ENCODE peak calls at places on chromosomes 16 and 17, in six cellular contexts. S, C, W, M, T and E are unnamed samples.
A peak's percentile ranks its signal among the peaks of the same experiment; 100 is the strongest.

GRCh38 chr16:85329059-85329812 is 217.0 kb upstream of the CIBAR2 start:
- DNase-seq in T (peak; percentile 28), S (no peak), W (no peak), M (no peak), C (peak; percentile 80), E (no peak)

GRCh38 chr16:50499254-50499653 is 48.9 kb upstream of the NKD1 start:
- DNase-seq in T (no peak), S (no peak), M (no peak), C (no peak), W (no peak), E (no peak)

GRCh38 chr16:84650062-84650991 is 2.0 kb downstream of the KLHL36 start:
- DNase-seq in W (peak; percentile 38), S (no peak), T (no peak), C (no peak), M (no peak), E (no peak)

GRCh38 chr16:50154369-50154947 is 1.4 kb downstream of the TENT4B start:
- DNase-seq in T (no peak), S (no peak), C (peak; percentile 25), W (peak; percentile 16), M (no peak), E (no peak)

GRCh38 chr17:73357981-73358380 is 46.2 kb upstream of the CDC42EP4 start:
- DNase-seq in T (no peak), W (no peak), C (no peak), M (no peak), S (no peak), E (no peak)

GRCh38 chr16:46721885-46722284 is 26.3 kb downstream of the MYLK3 start:
- DNase-seq in S (no peak), M (no peak), W (no peak), C (no peak), T (no peak), E (no peak)

GRCh38 chr17:55688057-55688456 is 34.6 kb downstream of the TMEM100 start:
- DNase-seq in C (no peak), T (no peak), W (no peak), S (no peak), M (no peak), E (no peak)

GRCh38 chr16:12002447-12003006 is 26.0 kb downstream of the SNX29 start:
- DNase-seq in W (no peak), T (no peak), S (no peak), C (no peak), M (no peak), E (no peak)

GRCh38 chr17:50036455-50037320 is 19.2 kb upstream of the ITGA3 start:
- DNase-seq in C (no peak), W (no peak), S (no peak), T (no peak), M (no peak), E (no peak)

GRCh38 chr17:45794840-45795239 is 10.7 kb downstream of the CRHR1 start:
- DNase-seq in S (no peak), W (peak; percentile 49), M (no peak), C (peak; percentile 64), T (no peak), E (no peak)

GRCh38 chr17:42112552-42113176 is at the start of gene DHX58:
- DNase-seq in C (peak; percentile 60), T (no peak), S (no peak), M (peak; percentile 90), W (peak; percentile 44), E (peak; percentile 77)

GRCh38 chr16:1942810-1943726 is at the start of gene MSRB1:
- DNase-seq in W (peak; percentile 98), M (peak; percentile 91), S (no peak), T (peak; percentile 95), C (peak; percentile 100), E (peak; percentile 100)

GRCh38 chr17:48058393-48059124 is 10.4 kb downstream of the NFE2L1 start:
- DNase-seq in T (no peak), W (no peak), S (no peak), C (no peak), M (no peak), E (no peak)

GRCh38 chr17:75749545-75750389 is 15.2 kb downstream of the GALK1 start:
- DNase-seq in M (no peak), S (peak; percentile 43), T (no peak), W (peak; percentile 80), C (peak; percentile 94), E (peak; percentile 78)

GRCh38 chr16:12459401-12459791 is 344.3 kb downstream of the CPPED1 start:
- DNase-seq in S (no peak), M (no peak), C (no peak), W (no peak), T (no peak), E (peak; percentile 96)

GRCh38 chr16:51538707-51539604 is 387.9 kb upstream of the SALL1 start:
- DNase-seq in C (no peak), M (no peak), T (no peak), W (peak; percentile 88), S (peak; percentile 78), E (no peak)

GRCh38 chr17:44308320-44308818 is at the start of gene RUNDC3A:
- DNase-seq in T (peak; percentile 36), M (no peak), W (peak; percentile 80), C (peak; percentile 94), S (no peak), E (no peak)

GRCh38 chr17:12024332-12024731 is 3.7 kb downstream of the MAP2K4 start:
- DNase-seq in M (no peak), C (no peak), W (peak; percentile 77), S (peak; percentile 59), T (peak; percentile 68), E (no peak)

GRCh38 chr16:86510465-86511261 is at the start of gene FOXF1:
- DNase-seq in S (no peak), M (no peak), C (peak; percentile 64), W (peak; percentile 48), T (no peak), E (no peak)

GRCh38 chr16:3461120-3461519 is 17.6 kb downstream of the NAA60 start:
- DNase-seq in T (no peak), S (no peak), M (no peak), W (no peak), C (no peak), E (no peak)

GRCh38 chr16:29645699-29646187 is 17.3 kb upstream of the SPN start:
- DNase-seq in S (no peak), M (peak; percentile 83), T (peak; percentile 49), C (peak; percentile 65), W (peak; percentile 76), E (peak; percentile 91)

DNA sequence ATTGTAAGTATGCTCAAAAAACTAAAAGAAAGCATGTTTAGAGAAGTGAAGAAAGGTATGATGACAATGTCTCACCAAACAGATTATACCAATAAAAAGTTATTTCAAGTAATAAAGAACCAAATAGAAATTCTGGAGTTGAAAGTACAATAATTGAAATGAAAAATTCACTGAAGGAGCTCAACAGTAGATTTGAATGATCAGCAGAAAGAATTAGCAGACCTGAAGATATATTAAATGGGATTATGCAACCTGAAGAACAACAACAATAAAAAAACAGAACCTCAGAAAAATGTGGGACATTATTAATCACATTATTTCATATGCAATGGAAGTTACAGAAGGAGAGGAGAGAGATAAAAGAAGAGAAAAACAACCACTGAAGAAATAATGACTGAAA is 57.6 kb downstream of the ABCA8 start:
- DNase-seq in C (no peak), T (no peak), S (no peak), W (no peak), M (no peak), E (no peak)
- H3K27ac ChIP-seq in C (no peak overlapping the region), T (no peak overlapping the region), S (no peak overlapping the region), W (no peak overlapping the region), M (no peak overlapping the region), E (no peak overlapping the region)

DNA sequence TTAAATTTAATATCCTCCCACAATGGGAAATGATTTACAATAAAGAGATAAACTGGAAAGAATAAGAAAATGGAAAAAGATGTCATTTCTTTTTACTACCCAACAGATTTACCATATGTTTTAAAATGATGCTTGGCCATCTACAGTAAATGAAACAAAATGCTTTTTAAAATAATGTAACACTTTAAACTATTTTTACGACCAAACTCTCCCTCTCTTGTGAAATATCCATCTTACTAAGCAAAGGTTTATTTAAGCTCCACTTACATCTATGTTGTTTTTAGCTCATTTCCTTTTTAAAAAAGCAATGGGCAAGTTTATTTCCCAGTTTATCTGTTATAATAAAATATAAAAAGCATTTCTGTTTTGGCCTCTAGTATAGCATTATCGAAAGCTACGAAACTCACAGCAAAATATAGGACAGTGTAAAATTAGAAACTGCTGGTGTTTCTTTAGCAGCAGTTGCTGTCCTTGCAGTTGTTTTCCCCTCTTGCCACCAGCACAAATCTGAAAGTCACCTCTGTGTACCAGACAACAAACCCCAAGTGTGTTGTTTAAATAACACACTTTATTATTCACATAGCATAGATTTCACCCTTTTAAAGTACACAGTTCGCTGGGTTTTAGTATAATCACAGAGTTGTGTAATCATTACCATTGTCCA is 195.1 kb downstream of the CDRT15L2 start:
- DNase-seq in C (no peak), M (no peak), W (no peak), S (no peak), T (no peak), E (no peak)
- TF ChIP-seq REST in C (no peak), M (no peak), W (no peak), S (no peak), T (no peak), E (no peak)

DNA sequence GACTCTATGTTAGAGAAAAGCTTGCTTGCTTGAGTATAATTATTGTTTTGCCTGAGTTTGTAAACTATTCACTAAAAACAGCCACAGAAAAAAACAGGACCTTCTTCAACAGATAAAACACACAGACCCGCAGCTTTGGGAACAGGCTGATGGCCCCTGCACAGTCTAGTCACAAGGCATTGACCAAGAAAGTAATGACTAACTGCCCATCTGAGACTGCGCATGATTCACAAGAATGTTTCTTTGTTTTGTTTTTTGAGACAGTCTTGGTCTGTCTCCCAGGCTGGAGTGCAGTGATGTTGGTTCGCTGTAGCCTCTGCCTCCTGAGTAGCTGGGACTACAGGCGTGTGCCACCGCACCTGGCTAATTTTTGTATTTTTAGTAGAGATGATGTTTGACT is 2.8 kb upstream of the ZKSCAN2 start:
- DNase-seq in M (no peak), W (no peak), S (no peak), C (no peak), T (no peak), E (no peak)
- H3K27ac ChIP-seq in M (no peak overlapping the region), W (no peak overlapping the region), S (no peak overlapping the region), C (no peak overlapping the region), T (no peak overlapping the region), E (no peak overlapping the region)

GRCh38 chr16:80599466-80599865 is 58.7 kb downstream of the DYNLRB2 start:
- DNase-seq in S (no peak), C (no peak), T (no peak), W (no peak), M (no peak), E (no peak)
- TF ChIP-seq REST in S (no peak), C (no peak), T (no peak), W (no peak), M (no peak), E (no peak)

GRCh38 chr17:16005641-16006040 is 6.0 kb downstream of the TTC19 start:
- DNase-seq in C (no peak), W (no peak), S (no peak), M (no peak), T (no peak), E (no peak)
- H3K27ac ChIP-seq in C (no peak overlapping the region), W (no peak overlapping the region), S (no peak overlapping the region), M (no peak overlapping the region), T (no peak overlapping the region), E (no peak overlapping the region)

GRCh38 chr17:33434841-33435240 is 141.7 kb upstream of the ASIC2 start:
- DNase-seq in M (no peak), W (no peak), T (no peak), C (no peak), S (no peak), E (no peak)
- TF ChIP-seq REST in M (no peak), W (no peak), T (no peak), C (no peak), S (no peak), E (no peak)